ENCODE peak calls at places on chromosomes 7 and 10, in four cellular contexts. A is stimulated activated CD8-positive, alpha-beta memory T cell treated with anti-CD3 and anti-CD28 coated beads, Interleukin-7, amount 100 ng/mL, for 4 hours; I is stimulated activated CD4-positive, alpha-beta T cell treated with anti-CD3 and anti-CD28 coated beads, Interleukin-2, amount 100 ng/mL, for 48 hours; H is fibroblast of mammary gland. U is an unnamed sample.

GRCh38 chr7:47664650-47665049 is 82.7 kb upstream of the TNS3 start:
- DNase-seq in A (no peak), I (no peak), H (no peak), U (no peak)

GRCh38 chr7:27442446-27442845 is 199.8 kb downstream of the EVX1 start:
- DNase-seq in A (no peak), I (no peak), H (peak; percentile 93), U (no peak)

GRCh38 chr10:130412317-130412716 is 276.1 kb downstream of the GLRX3 start:
- DNase-seq in A (no peak), I (no peak), H (no peak), U (no peak)

GRCh38 chr7:229184-229964 is 37.0 kb downstream of the FAM20C start:
- DNase-seq in A (no peak), I (no peak), H (peak; percentile 96), U (no peak)

GRCh38 chr10:17512341-17513001 is 58.1 kb upstream of the ST8SIA6 start:
- DNase-seq in A (no peak), I (no peak), H (peak; percentile 96), U (no peak)

GRCh38 chr10:35895331-35895730 is 253.2 kb upstream of the FZD8 start:
- DNase-seq in A (no peak), I (no peak), H (no peak), U (no peak)

GRCh38 chr7:5595545-5596045 is 172.0 kb upstream of the TNRC18 start:
- DNase-seq in A (peak; percentile 15), I (no peak), H (peak; percentile 84), U (no peak)

GRCh38 chr7:102888561-102889233 is 24.1 kb upstream of the LRRC17 start:
- DNase-seq in A (no peak), I (no peak), H (no peak), U (no peak)

GRCh38 chr7:80307251-80307856 is 172.7 kb downstream of the GNAI1 start:
- DNase-seq in A (no peak), I (no peak), H (peak; percentile 74), U (no peak)

GRCh38 chr10:118595598-118596425 is at the start of gene PRLHR:
- DNase-seq in A (no peak), I (no peak), H (peak; percentile 32), U (no peak)

GRCh38 chr10:73039635-73040034 is 57.0 kb downstream of the P4HA1 start:
- DNase-seq in A (no peak), I (no peak), H (peak; percentile 86), U (no peak)

GRCh38 chr7:36854652-36855051 is 130.4 kb upstream of the AOAH start:
- DNase-seq in A (no peak), I (no peak), H (no peak), U (no peak)

GRCh38 chr10:129695671-129696070 is 228.6 kb downstream of the MGMT start:
- DNase-seq in A (no peak), I (no peak), H (no peak), U (no peak)

GRCh38 chr10:129718548-129719414 is 245.3 kb downstream of the EBF3 start:
- DNase-seq in A (no peak), I (no peak), H (no peak), U (no peak)

GRCh38 chr7:130290745-130291144 is 2.2 kb upstream of the CPA4 start:
- DNase-seq in A (no peak), I (no peak), H (peak; percentile 68), U (no peak)

GRCh38 chr7:30285531-30286284 is 1.3 kb downstream of the ZNRF2 start:
- DNase-seq in A (peak; percentile 34), I (peak; percentile 42), H (peak; percentile 69), U (no peak)

GRCh38 chr7:140723002-140723401 is 26.5 kb downstream of the NDUFB2 start:
- DNase-seq in A (no peak), I (peak; percentile 6), H (no peak), U (no peak)

GRCh38 chr7:125316451-125316850 is 386.8 kb upstream of the POT1 start:
- DNase-seq in A (no peak), I (no peak), H (no peak), U (no peak)

GRCh38 chr10:122861724-122862161 is 16.1 kb upstream of the CUZD1 start:
- DNase-seq in A (no peak), I (no peak), H (peak; percentile 76), U (no peak)

GRCh38 chr10:62815373-62816111 is 624 bp downstream of the EGR2 start:
- DNase-seq in A (no peak), I (no peak), H (no peak), U (no peak)

GRCh38 chr7:102146122-102146521 is 140.5 kb upstream of the SH2B2 start:
- DNase-seq in A (no peak), I (no peak), H (no peak), U (no peak)

GRCh38 chr7:81783818-81784217 is 14.0 kb upstream of the HGF start:
- DNase-seq in A (no peak), I (no peak), H (no peak), U (no peak)

GRCh38 chr7:93014410-93014809 is 103.4 kb downstream of the SAMD9 start:
- DNase-seq in A (no peak), I (no peak), H (no peak), U (no peak)

GRCh38 chr10:77877461-77878344 is 48.9 kb downstream of the DLG5 start:
- DNase-seq in A (peak; percentile 15), I (no peak), H (peak; percentile 52), U (no peak)

GRCh38 chr7:150983893-150984368 is 5.8 kb upstream of the KCNH2 start:
- DNase-seq in A (no peak), I (no peak), H (no peak), U (no peak)

U was measured in GM12892.